ENCODE peak calls at places on chromosome 10, in nine cellular contexts. Q, N, I, A, V, Z, O, M and S are unnamed samples.

GRCh38 chr10:77230194-77230593 is 407.4 kb downstream of the KCNMA1 start:
- DNase-seq in V (no peak), I (no peak), O (no peak), Z (no peak), M (no peak), A (no peak), Q (no peak), N (peak), S (no peak)

GRCh38 chr10:132129431-132129830 is 57.3 kb upstream of the DPYSL4 start:
- DNase-seq in Z (no peak), V (no peak), I (peak), Q (no peak), O (peak), N (peak), A (no peak), M (no peak), S (peak)

GRCh38 chr10:47158116-47159071 is 141.6 kb upstream of the GDF10 start:
- DNase-seq in O (no peak), N (no peak), I (no peak), M (no peak), Q (no peak), A (no peak), Z (no peak), V (no peak), S (no peak)

GRCh38 chr10:4195214-4195613 is 410.2 kb upstream of the KLF6 start:
- DNase-seq in V (no peak), O (no peak), N (peak), A (no peak), I (no peak), Z (no peak), Q (no peak), M (no peak), S (no peak)

GRCh38 chr10:6017781-6018354 is 40.5 kb upstream of the IL15RA start:
- DNase-seq in O (no peak), I (no peak), Q (no peak), A (no peak), N (no peak), V (no peak), Z (no peak), M (no peak), S (no peak)

GRCh38 chr10:53370347-53370746 is 597.8 kb upstream of the MBL2 start:
- DNase-seq in M (no peak), Q (no peak), I (no peak), Z (no peak), N (no peak), V (no peak), O (no peak), A (no peak), S (no peak)

GRCh38 chr10:74058658-74059057 is 60.7 kb downstream of the VCL start:
- DNase-seq in M (no peak), A (no peak), Q (no peak), N (peak), Z (no peak), O (peak), V (peak), I (no peak), S (no peak)

GRCh38 chr10:17453377-17454091 is 861 bp downstream of the ST8SIA6 start:
- DNase-seq in I (peak), Q (peak), N (peak), M (peak), V (peak), O (peak), A (no peak), Z (no peak), S (peak)

GRCh38 chr10:86263209-86263608 is 103.4 kb downstream of the GRID1 start:
- DNase-seq in N (no peak), A (no peak), I (peak), M (no peak), O (no peak), Q (peak), V (no peak), Z (no peak), S (peak)

GRCh38 chr10:76420725-76421124 is 989.3 kb downstream of the LRMDA start:
- DNase-seq in M (no peak), O (no peak), V (no peak), Q (no peak), A (no peak), N (no peak), I (no peak), Z (no peak), S (no peak)

GRCh38 chr10:123804716-123805115 is 86.9 kb downstream of the CPXM2 start:
- DNase-seq in V (no peak), A (no peak), Q (no peak), I (no peak), Z (no peak), N (peak), O (no peak), M (no peak), S (no peak)

GRCh38 chr10:110447886-110448285 is 49.8 kb upstream of the DUSP5 start:
- DNase-seq in Z (no peak), N (no peak), V (no peak), I (peak), O (no peak), A (no peak), M (no peak), Q (no peak), S (no peak)

GRCh38 chr10:104331208-104331838 is 6.9 kb downstream of the ITPRIP start:
- DNase-seq in Z (no peak), Q (no peak), I (peak), O (peak), A (no peak), N (peak), M (no peak), V (no peak), S (peak)

GRCh38 chr10:30454744-30455498 is 20.9 kb downstream of the MAP3K8 start:
- DNase-seq in V (no peak), N (peak), Z (no peak), Q (no peak), O (no peak), M (no peak), A (no peak), I (no peak), S (no peak)

GRCh38 chr10:11765141-11765540 is 23.0 kb downstream of the ECHDC3 start:
- DNase-seq in M (no peak), I (no peak), Q (no peak), O (no peak), A (no peak), V (no peak), Z (no peak), N (no peak), S (no peak)

GRCh38 chr10:118778727-118779126 is 24.0 kb upstream of the CACUL1 start:
- DNase-seq in Z (no peak), A (no peak), M (no peak), I (no peak), N (no peak), O (no peak), V (no peak), Q (no peak), S (no peak)

GRCh38 chr10:33337335-33337854 is 2.9 kb upstream of the NRP1 start:
- DNase-seq in N (peak), V (no peak), A (no peak), I (no peak), Z (no peak), Q (no peak), O (peak), M (peak), S (peak)

GRCh38 chr10:101889256-101890210 is 45.9 kb upstream of the KCNIP2 start:
- DNase-seq in N (peak), O (peak), M (peak), Q (no peak), Z (peak), A (peak), I (peak), V (peak), S (peak)